ENCODE peak calls at places on chromosomes 2 and 18, in seven cellular contexts. B, A, M, N, F, I and D are unnamed samples.

GRCh38 chr2:116467243-116467642 is 1347.2 kb upstream of the DDX18 start:
- DNase-seq in I (no peak), B (no peak), F (no peak), M (no peak), N (no peak), A (no peak), D (no peak)

GRCh38 chr18:499351-500229 is 911 bp downstream of the COLEC12 start:
- DNase-seq in B (peak), I (no peak), F (no peak), M (no peak), A (peak), N (no peak), D (no peak)

GRCh38 chr2:20370191-20370590 is 19.5 kb upstream of the PUM2 start:
- DNase-seq in F (no peak), I (no peak), N (no peak), M (no peak), B (no peak), A (no peak), D (no peak)

GRCh38 chr2:159960413-159960812 is 102.0 kb downstream of the PLA2R1 start:
- DNase-seq in A (no peak), F (no peak), M (no peak), I (peak), N (no peak), B (peak), D (no peak)

GRCh38 chr2:15919716-15920444 is 20.5 kb upstream of the MYCN start:
- DNase-seq in A (no peak), M (no peak), F (no peak), B (no peak), I (no peak), N (no peak), D (no peak)

GRCh38 chr18:395481-396250 is 104.8 kb downstream of the COLEC12 start:
- DNase-seq in I (no peak), B (peak), N (no peak), A (no peak), M (no peak), F (peak), D (no peak)

GRCh38 chr2:120937736-120938131 is 202.1 kb downstream of the GLI2 start:
- DNase-seq in B (peak), A (no peak), N (no peak), M (no peak), F (no peak), I (no peak), D (no peak)

GRCh38 chr2:145874466-145874865 is 1354.5 kb upstream of the ZEB2 start:
- DNase-seq in A (no peak), N (no peak), I (no peak), B (peak), F (no peak), M (no peak), D (no peak)

GRCh38 chr2:20627712-20628380 is 23.1 kb downstream of the HS1BP3 start:
- DNase-seq in M (no peak), B (no peak), F (no peak), N (no peak), A (no peak), I (no peak), D (no peak)

GRCh38 chr2:220001693-220002260 is 374.3 kb downstream of the SLC4A3 start:
- DNase-seq in F (peak), M (no peak), B (peak), N (no peak), I (no peak), A (no peak), D (no peak)

GRCh38 chr2:112972423-112973086 is 5.3 kb upstream of the IL36G start:
- DNase-seq in M (no peak), F (no peak), N (no peak), A (no peak), I (no peak), B (no peak), D (no peak)

GRCh38 chr18:74485860-74486849 is 10.0 kb upstream of the CNDP2 start:
- DNase-seq in F (no peak), M (no peak), A (no peak), N (no peak), I (no peak), B (no peak), D (no peak)

GRCh38 chr2:8409461-8410260 is 272.2 kb upstream of the ID2 start:
- DNase-seq in F (no peak), M (no peak), I (no peak), A (no peak), B (peak), N (no peak), D (no peak)

GRCh38 chr2:227462972-227463931 is 8.7 kb upstream of the AGFG1 start:
- DNase-seq in F (no peak), A (no peak), M (no peak), N (no peak), B (no peak), I (peak), D (no peak)

GRCh38 chr18:55097406-55098170 is 138.3 kb upstream of the CCDC68 start:
- DNase-seq in M (no peak), I (no peak), B (peak), A (no peak), F (peak), N (no peak), D (no peak)

GRCh38 chr18:44117821-44118220 is 562.9 kb upstream of the SETBP1 start:
- DNase-seq in B (no peak), F (no peak), I (no peak), M (no peak), N (no peak), A (no peak), D (no peak)

GRCh38 chr2:227817940-227818568 is 4.4 kb downstream of the CCL20 start:
- DNase-seq in N (peak), M (peak), B (peak), I (peak), A (no peak), F (peak), D (no peak)

GRCh38 chr2:236875906-236876505 is 209.7 kb upstream of the COPS8 start:
- DNase-seq in F (no peak), I (no peak), A (no peak), N (no peak), M (no peak), B (peak), D (no peak)

GRCh38 chr2:134260726-134261125 is 6.9 kb downstream of the MGAT5 start:
- DNase-seq in A (no peak), B (peak), M (no peak), N (no peak), F (peak), I (no peak), D (no peak)

GRCh38 chr2:219901155-219901554 is 273.7 kb downstream of the SLC4A3 start:
- DNase-seq in I (peak), F (no peak), M (no peak), N (no peak), A (no peak), B (no peak), D (no peak)

GRCh38 chr2:88545118-88545517 is 82.1 kb downstream of the EIF2AK3 start:
- DNase-seq in B (peak), I (peak), M (no peak), A (no peak), F (no peak), N (no peak), D (no peak)

GRCh38 chr2:178514664-178515063 is 34.4 kb downstream of the PLEKHA3 start:
- DNase-seq in M (no peak), N (no peak), I (peak), A (no peak), F (peak), B (peak), D (no peak)

GRCh38 chr2:241858206-241859016 is at the start of gene PDCD1:
- DNase-seq in I (peak), A (no peak), M (no peak), B (no peak), F (no peak), N (no peak), D (no peak)

GRCh38 chr2:42842418-42842817 is 50.0 kb upstream of the HAAO start:
- DNase-seq in F (no peak), N (no peak), I (no peak), M (no peak), B (no peak), A (no peak), D (no peak)

GRCh38 chr18:10252952-10253680 is 201.3 kb upstream of the APCDD1 start:
- DNase-seq in I (no peak), A (no peak), M (no peak), B (no peak), F (no peak), N (no peak), D (no peak)

GRCh38 chr2:130374587-130375290 is 18.9 kb downstream of the PTPN18 start:
- DNase-seq in B (no peak), I (no peak), M (no peak), A (no peak), N (no peak), F (no peak), D (no peak)

GRCh38 chr2:223285505-223286265 is 233.7 kb downstream of the KCNE4 start:
- DNase-seq in I (no peak), F (no peak), B (no peak), M (no peak), N (no peak), A (no peak), D (no peak)

GRCh38 chr2:95159690-95160449 is at the start of gene ZNF514:
- DNase-seq in M (peak), A (peak), I (peak), B (no peak), N (peak), F (no peak), D (peak)

GRCh38 chr18:50813353-50813752 is 6.5 kb downstream of the MRO start:
- DNase-seq in B (no peak), N (no peak), A (no peak), F (no peak), I (no peak), M (no peak), D (no peak)

GRCh38 chr18:61854578-61854977 is 38.2 kb downstream of the RNF152 start:
- DNase-seq in I (no peak), F (no peak), A (no peak), N (no peak), M (no peak), B (no peak), D (no peak)